ENCODE peak calls at places on chromosomes 1 and 21, in five cellular contexts. C is sigmoid colon, D is SK-N-SH, G is GM12878, E is esophagus muscularis mucosa. L is an unnamed sample.

GRCh38 chr1:231626951-231627614 is 493 bp downstream of the DISC1 start:
- DNase-seq in D (peak; percentile 66), E (no peak), C (peak; percentile 84), G (no peak), L (peak; percentile 49)

GRCh38 chr1:220046052-220046930 is at the start of gene EPRS1:
- DNase-seq in G (peak; percentile 98), E (peak; percentile 96), D (peak; percentile 92), C (peak; percentile 97), L (peak; percentile 94)

GRCh38 chr1:116201921-116202320 is 90.7 kb downstream of the MAB21L3 start:
- DNase-seq in E (no peak), D (no peak), G (no peak), C (no peak), L (no peak)

GRCh38 chr1:29525941-29526340 is 289.6 kb downstream of the PTPRU start:
- DNase-seq in G (no peak), C (peak; percentile 32), E (no peak), D (no peak), L (peak; percentile 10)

GRCh38 chr1:96416111-96416595 is 305.4 kb upstream of the PTBP2 start:
- DNase-seq in E (no peak), G (no peak), C (peak; percentile 72), D (peak; percentile 41), L (no peak)

GRCh38 chr21:27802816-27803475 is 836.1 kb upstream of the ADAMTS5 start:
- DNase-seq in E (no peak), D (peak; percentile 27), G (no peak), C (no peak), L (peak; percentile 44)

GRCh38 chr1:225425211-225425786 is 2.5 kb downstream of the LBR start:
- DNase-seq in G (no peak), C (no peak), D (no peak), E (no peak), L (no peak)

GRCh38 chr1:199855580-199855979 is 171.9 kb upstream of the NR5A2 start:
- DNase-seq in D (no peak), C (no peak), E (no peak), G (no peak), L (no peak)

GRCh38 chr1:106290805-106291537 is 765.5 kb upstream of the PRMT6 start:
- DNase-seq in C (no peak), E (no peak), G (no peak), D (peak; percentile 7), L (no peak)

GRCh38 chr1:116498789-116499628 is 71.8 kb downstream of the CD58 start:
- DNase-seq in C (no peak), E (no peak), D (peak; percentile 88), G (no peak), L (no peak)

GRCh38 chr1:58515794-58516401 is 30.6 kb downstream of the OMA1 start:
- DNase-seq in C (peak; percentile 73), G (peak; percentile 13), E (no peak), D (peak; percentile 64), L (peak; percentile 38)

GRCh38 chr1:211113566-211113965 is 20.4 kb downstream of the KCNH1 start:
- DNase-seq in G (no peak), D (no peak), C (no peak), E (no peak), L (no peak)

GRCh38 chr1:94919241-94920030 is 7.5 kb downstream of the CNN3 start:
- DNase-seq in C (no peak), D (no peak), E (no peak), G (no peak), L (no peak)

GRCh38 chr1:19344372-19344810 is 32.3 kb downstream of the SLC66A1 start:
- DNase-seq in C (peak; percentile 84), G (no peak), D (peak; percentile 90), E (no peak), L (peak; percentile 70)

GRCh38 chr1:234125283-234125682 is 220.8 kb downstream of the SLC35F3 start:
- DNase-seq in C (no peak), D (peak; percentile 24), G (no peak), E (peak; percentile 74), L (no peak)

GRCh38 chr1:220694866-220695382 is 4.8 kb downstream of the C1orf115 start:
- DNase-seq in D (no peak), G (no peak), C (no peak), E (peak; percentile 87), L (no peak)

GRCh38 chr1:114737314-114737713 is 20.5 kb downstream of the CSDE1 start:
- DNase-seq in D (no peak), C (no peak), E (no peak), G (no peak), L (no peak)

GRCh38 chr1:219555031-219555667 is 57.8 kb downstream of the ZC3H11B start:
- DNase-seq in E (no peak), C (no peak), G (no peak), D (no peak), L (no peak)

GRCh38 chr1:163227126-163227525 is 24.4 kb upstream of the RGS5 start:
- DNase-seq in G (no peak), C (no peak), D (no peak), E (no peak), L (no peak)

GRCh38 chr1:163230827-163231226 is 28.1 kb upstream of the RGS5 start:
- DNase-seq in D (no peak), C (no peak), E (no peak), G (no peak), L (no peak)

GRCh38 chr1:163231385-163231784 is 28.7 kb upstream of the RGS5 start:
- DNase-seq in E (no peak), C (no peak), G (no peak), D (no peak), L (no peak)
- TF ChIP-seq POLR2AphosphoS5 in E (no peak), C (no peak), G (no peak), D (no peak), L (no peak)

GRCh38 chr1:54763814-54764131 is 550 bp downstream of the PARS2 start:
- DNase-seq in D (peak; percentile 44), G (no peak), E (no peak), C (no peak), L (no peak)
- TF ChIP-seq EP300 in D (no peak), G (no peak), E (no peak), C (no peak), L (no peak)

GRCh38 chr1:1435094-1435903 is at the start of gene VWA1:
- DNase-seq in D (peak; percentile 99), C (peak; percentile 88), E (no peak), G (no peak), L (peak; percentile 80)
- TF ChIP-seq POLR2AphosphoS5 in D (no peak), C (peak; percentile 76), E (peak; percentile 80), G (no peak), L (peak; percentile 58)

DNA sequence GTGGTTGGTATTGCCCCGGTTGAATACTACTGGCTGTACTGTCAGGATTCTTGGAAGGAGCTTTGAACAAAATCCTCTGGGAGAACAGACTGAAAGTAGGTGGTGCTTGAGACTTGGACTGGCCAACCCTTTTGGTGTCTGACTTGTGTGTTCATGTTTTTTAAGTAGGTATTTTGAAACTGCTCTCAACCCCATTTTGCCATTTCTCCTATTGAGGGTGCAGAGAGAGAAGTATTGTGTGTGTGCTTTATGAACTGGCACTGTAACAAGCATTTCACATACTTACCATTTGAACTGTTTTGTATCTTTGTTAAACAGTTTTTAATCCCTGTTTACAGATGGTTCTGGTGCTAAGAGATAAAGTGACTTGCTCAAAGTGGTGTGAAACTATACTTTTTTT is 21.3 kb downstream of the ARID1A start:
- DNase-seq in D (no peak), C (no peak), G (no peak), E (no peak), L (no peak)
- TF ChIP-seq EP300 in D (no peak), C (no peak), G (no peak), E (no peak), L (no peak)

L was measured in stomach.